ENCODE peak calls at places on chromosomes 13 and 19, in nine cellular contexts. F is fibroblast of the aortic adventitia; R is activated T-cell treated with anti-CD3 and anti-CD28 coated beads for 48 hours; O is Peyer's patch; K is neuronal stem cell; J is naive thymus-derived CD8-positive, alpha-beta T cell; B is choroid plexus epithelial cell; V is ELR; G is MG63. W is an unnamed sample.
A peak's percentile ranks its signal among the peaks of the same experiment; 100 is the strongest.

GRCh38 chr19:22784051-22784450 is at the start of gene ZNF99:
- DNase-seq in F (no peak), R (no peak), O (no peak), K (no peak), J (no peak), B (no peak), V (no peak), G (no peak), W (no peak)

GRCh38 chr19:30249911-30250310 is 122.3 kb upstream of the ZNF536 start:
- DNase-seq in F (no peak), R (no peak), O (no peak), K (no peak), J (no peak), B (no peak), V (no peak), G (no peak), W (no peak)

GRCh38 chr13:49395416-49396277 is 48.2 kb downstream of the CAB39L start:
- DNase-seq in F (peak; percentile 88), R (no peak), O (no peak), K (no peak), J (no peak), B (no peak), V (no peak), G (peak; percentile 70), W (no peak)

GRCh38 chr13:40402931-40403412 is 263.5 kb downstream of the FOXO1 start:
- DNase-seq in F (peak; percentile 79), R (no peak), O (no peak), K (no peak), J (no peak), B (peak; percentile 92), V (peak; percentile 54), G (peak; percentile 43), W (no peak)

GRCh38 chr19:10998045-10998533 is 37.3 kb downstream of the SMARCA4 start:
- DNase-seq in F (no peak), R (no peak), O (no peak), K (no peak), J (no peak), B (peak; percentile 85), V (no peak), G (peak; percentile 19), W (no peak)

GRCh38 chr13:76361868-76362267 is 524.3 kb downstream of the KCTD12 start:
- DNase-seq in F (no peak), R (no peak), O (no peak), K (no peak), J (no peak), B (no peak), V (no peak), G (no peak), W (no peak)

GRCh38 chr19:38657633-38658222 is 10.3 kb downstream of the ACTN4 start:
- DNase-seq in F (peak; percentile 61), R (no peak), O (no peak), K (no peak), J (peak; percentile 14), B (peak; percentile 71), V (peak; percentile 99), G (peak; percentile 83), W (no peak)

GRCh38 chr13:50404769-50405168 is 389.5 kb downstream of the KCNRG start:
- DNase-seq in F (no peak), R (no peak), O (no peak), K (no peak), J (no peak), B (no peak), V (no peak), G (no peak), W (no peak)

GRCh38 chr13:74778946-74779345 is 644.7 kb upstream of the KLF12 start:
- DNase-seq in F (peak; percentile 63), R (no peak), O (no peak), K (no peak), J (no peak), B (peak; percentile 41), V (no peak), G (no peak), W (no peak)

W was measured in iPS DF 6.9.